ENCODE peak calls at places on chromosomes 3 and 15, in six cellular contexts. V is activated CD4-positive, CD25-positive, alpha-beta regulatory T cell treated with anti-CD3 and anti-CD28 coated beads, Interleukin-2, amount 50 U/mL, for 72 hours; Q is astrocyte of the spinal cord; F is glutamatergic neuron; I is NCI-H510A treated with DMSO at 0.1 percent for 48 hours; O is islet precursor cell. H is an unnamed sample.

GRCh38 chr3:139935866-139936817 is 1.2 kb downstream of the CLSTN2 start:
- DNase-seq in V (no peak), Q (peak), F (peak), I (no peak), O (peak), H (no peak)

GRCh38 chr3:183502782-183503181 is 52.7 kb downstream of the KLHL6 start:
- DNase-seq in V (no peak), Q (no peak), F (no peak), I (no peak), O (peak), H (no peak)

GRCh38 chr15:65952425-65953053 is 83.2 kb downstream of the RAB11A start:
- DNase-seq in V (no peak), Q (peak), F (no peak), I (no peak), O (peak), H (no peak)

GRCh38 chr3:133992385-133992784 is 37.3 kb downstream of the SLCO2A1 start:
- DNase-seq in V (no peak), Q (no peak), F (no peak), I (no peak), O (peak), H (no peak)

GRCh38 chr3:37627951-37628620 is 233.6 kb upstream of the CTDSPL start:
- DNase-seq in V (no peak), Q (no peak), F (peak), I (no peak), O (no peak), H (no peak)

GRCh38 chr15:73867956-73868355 is 5.4 kb upstream of the TBC1D21 start:
- DNase-seq in V (no peak), Q (no peak), F (no peak), I (no peak), O (no peak), H (no peak)

GRCh38 chr3:55724851-55725250 is 237.7 kb upstream of the WNT5A start:
- DNase-seq in V (no peak), Q (no peak), F (no peak), I (no peak), O (no peak), H (no peak)

GRCh38 chr3:60703956-60704736 is 547.1 kb downstream of the FHIT start:
- DNase-seq in V (no peak), Q (peak), F (no peak), I (no peak), O (no peak), H (no peak)

GRCh38 chr15:70863450-70864218 is 9.7 kb upstream of the LARP6 start:
- DNase-seq in V (no peak), Q (peak), F (no peak), I (no peak), O (peak), H (no peak)

GRCh38 chr3:186969607-186970006 is 39.3 kb downstream of the ST6GAL1 start:
- DNase-seq in V (no peak), Q (no peak), F (no peak), I (no peak), O (no peak), H (no peak)

GRCh38 chr3:52873433-52874159 is 23.8 kb downstream of the STIMATE start:
- DNase-seq in V (no peak), Q (peak), F (peak), I (no peak), O (no peak), H (no peak)

GRCh38 chr3:181711325-181712135 is at the start of gene SOX2:
- DNase-seq in V (no peak), Q (peak), F (peak), I (peak), O (peak), H (no peak)

GRCh38 chr3:69791111-69791510 is 51.8 kb downstream of the MITF start:
- DNase-seq in V (no peak), Q (peak), F (peak), I (peak), O (no peak), H (no peak)

GRCh38 chr3:36944012-36944640 is 728 bp downstream of the TRANK1 start:
- DNase-seq in V (no peak), Q (peak), F (peak), I (peak), O (peak), H (peak)

GRCh38 chr3:52046186-52046913 is 10.0 kb downstream of the DUSP7 start:
- DNase-seq in V (no peak), Q (peak), F (no peak), I (no peak), O (peak), H (no peak)

GRCh38 chr3:36546196-36546595 is 165.9 kb downstream of the STAC start:
- DNase-seq in V (no peak), Q (no peak), F (peak), I (no peak), O (no peak), H (no peak)

GRCh38 chr15:64905119-64905831 is 6.4 kb upstream of the ANKDD1A start:
- DNase-seq in V (peak), Q (peak), F (peak), I (no peak), O (peak), H (peak)